ENCODE peak calls at places on chromosomes 16 and 17, in four cellular contexts. Q, L, Z and R are unnamed samples.

GRCh38 chr17:77692571-77693161 is 265.8 kb upstream of the TNRC6C start:
- DNase-seq in Z (no peak), L (peak), Q (no peak), R (peak)

GRCh38 chr16:86718118-86718517 is 139.8 kb downstream of the FOXL1 start:
- DNase-seq in Q (no peak), Z (no peak), L (no peak), R (no peak)

GRCh38 chr17:66415366-66416206 is 113.2 kb downstream of the PRKCA start:
- DNase-seq in Z (no peak), Q (no peak), L (no peak), R (no peak)

GRCh38 chr17:14297161-14297851 is 3.6 kb upstream of the HS3ST3B1 start:
- DNase-seq in Z (no peak), Q (peak), L (no peak), R (peak)

GRCh38 chr16:67518676-67519075 is 10.0 kb upstream of the RIPOR1 start:
- DNase-seq in Q (no peak), L (no peak), Z (no peak), R (no peak)

GRCh38 chr16:77468831-77469230 is 34.0 kb upstream of the ADAMTS18 start:
- DNase-seq in L (no peak), Z (no peak), Q (no peak), R (no peak)

GRCh38 chr17:48011405-48012150 is 26.0 kb downstream of the COPZ2 start:
- DNase-seq in L (peak), Q (no peak), Z (no peak), R (peak)

GRCh38 chr17:45046536-45047125 is 4.8 kb downstream of the DCAKD start:
- DNase-seq in Z (no peak), L (no peak), Q (no peak), R (no peak)

GRCh38 chr16:9091867-9092281 is 430 bp downstream of the HAPSTR1 start:
- DNase-seq in L (no peak), Q (no peak), Z (no peak), R (peak)

GRCh38 chr17:72614871-72615626 is 477.4 kb downstream of the SLC39A11 start:
- DNase-seq in Z (peak), L (peak), Q (no peak), R (peak)

GRCh38 chr17:58158181-58158580 is 8.6 kb upstream of the OR4D2 start:
- DNase-seq in Q (no peak), Z (no peak), L (no peak), R (no peak)

GRCh38 chr16:53094013-53094630 is 39.3 kb downstream of the CHD9 start:
- DNase-seq in Z (no peak), Q (peak), L (no peak), R (no peak)

GRCh38 chr16:9409753-9410493 is 318.5 kb downstream of the HAPSTR1 start:
- DNase-seq in Z (no peak), L (no peak), Q (no peak), R (no peak)

GRCh38 chr16:57061084-57061905 is 31.1 kb upstream of the CPNE2 start:
- DNase-seq in Q (peak), L (peak), Z (no peak), R (peak)

GRCh38 chr17:79619636-79620206 is 8.9 kb upstream of the RBFOX3 start:
- DNase-seq in L (no peak), Q (no peak), Z (peak), R (no peak)

GRCh38 chr16:80462902-80463301 is 77.9 kb upstream of the DYNLRB2 start:
- DNase-seq in L (no peak), Z (no peak), Q (no peak), R (no peak)

GRCh38 chr17:31392002-31392855 is 754 bp downstream of the RAB11FIP4 start:
- DNase-seq in Q (no peak), Z (no peak), L (no peak), R (no peak)

GRCh38 chr17:29588017-29588557 is 1.4 kb downstream of the GIT1 start:
- DNase-seq in Z (no peak), L (no peak), Q (no peak), R (no peak)

GRCh38 chr17:29588561-29589411 is 662 bp downstream of the GIT1 start:
- DNase-seq in Q (peak), Z (no peak), L (peak), R (no peak)

GRCh38 chr17:29590261-29590978 is 972 bp upstream of the GIT1 start:
- DNase-seq in Z (no peak), Q (peak), L (peak), R (peak)

GRCh38 chr17:29590979-29591736 is 1.7 kb upstream of the GIT1 start:
- DNase-seq in Z (no peak), L (peak), Q (peak), R (peak)

GRCh38 chr17:29589524-29590260 is at the start of gene GIT1:
- DNase-seq in Q (peak), L (peak), Z (peak), R (peak)
- H3K4me3 ChIP-seq in Q (peak), L (peak), Z (peak), R (peak)

GRCh38 chr16:50139580-50139979 is 13.5 kb upstream of the TENT4B start:
- DNase-seq in Z (no peak), Q (no peak), L (no peak), R (no peak)

GRCh38 chr16:50133214-50133613 is 19.9 kb upstream of the TENT4B start:
- DNase-seq in Z (no peak), Q (no peak), L (no peak), R (no peak)

GRCh38 chr16:50137268-50137667 is 15.8 kb upstream of the TENT4B start:
- DNase-seq in Q (no peak), Z (no peak), L (no peak), R (no peak)

DNA sequence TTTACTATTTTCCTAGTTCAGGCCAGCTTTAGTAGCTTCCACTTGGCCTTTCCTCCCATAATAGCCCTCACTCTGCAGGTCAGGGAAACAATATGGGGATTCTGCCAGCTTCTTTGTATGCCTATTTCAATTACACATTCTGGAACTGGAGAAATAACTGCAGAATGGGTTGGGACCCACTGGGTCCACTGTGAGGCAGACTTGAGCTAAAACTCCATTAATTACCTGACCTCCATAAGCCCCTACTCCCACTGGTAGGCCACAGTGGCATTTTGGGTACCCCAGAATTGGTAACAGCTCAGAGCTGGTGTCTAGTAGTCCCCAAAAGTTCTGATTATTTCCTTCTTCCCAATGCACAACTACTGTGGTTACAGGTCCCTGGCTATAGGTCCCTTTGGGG is 16.7 kb upstream of the TENT4B start:
- DNase-seq in Q (no peak), L (no peak), Z (no peak), R (no peak)
- TF ChIP-seq CTCF in Q (no peak), L (no peak), Z (no peak), R (peak)

DNA sequence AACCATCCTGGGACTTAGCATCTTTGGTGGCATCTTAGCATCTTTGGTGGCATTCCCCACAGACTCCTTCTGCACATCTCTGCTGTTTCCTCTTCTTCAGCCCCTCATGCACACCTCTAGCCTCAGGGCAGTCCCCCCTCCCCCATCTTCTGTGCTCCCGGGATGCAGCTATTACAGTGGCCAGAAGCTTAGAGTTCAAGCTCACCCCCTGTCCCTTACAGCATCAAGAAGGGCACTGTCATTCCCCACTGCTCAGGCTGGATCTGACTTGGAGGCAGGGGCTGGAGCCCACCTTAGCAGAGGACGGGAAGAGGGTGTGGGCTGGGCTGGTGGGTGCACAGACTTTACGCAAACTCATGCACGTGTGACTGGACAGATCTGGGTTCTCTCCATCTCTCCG is 650 bp downstream of the EPN3 start:
- DNase-seq in L (no peak), Z (no peak), Q (no peak), R (no peak)
- H3K4me3 ChIP-seq in L (no peak), Z (peak), Q (peak), R (no peak)

GRCh38 chr17:28468781-28469180 is 4.7 kb upstream of the SLC13A2 start:
- DNase-seq in Z (no peak), L (no peak), Q (no peak), R (no peak)

GRCh38 chr17:28466001-28466400 is 7.4 kb upstream of the SLC13A2 start:
- DNase-seq in L (no peak), Q (no peak), Z (no peak), R (no peak)

GRCh38 chr17:28466521-28467048 is 6.9 kb upstream of the SLC13A2 start:
- DNase-seq in L (peak), Q (no peak), Z (no peak), R (no peak)

GRCh38 chr17:28469376-28469775 is 4.1 kb upstream of the SLC13A2 start:
- DNase-seq in L (no peak), Q (no peak), Z (no peak), R (no peak)

GRCh38 chr17:28467456-28468025 is 5.9 kb upstream of the SLC13A2 start:
- DNase-seq in Q (no peak), Z (no peak), L (peak), R (peak)
- TF ChIP-seq CTCF in Q (no peak), Z (no peak), L (no peak), R (no peak)

GRCh38 chr17:10550014-10550413 is 556 bp upstream of the MYH2 start:
- DNase-seq in Z (no peak), L (no peak), Q (no peak), R (no peak)
- H3K4me3 ChIP-seq in Z (no peak), L (no peak), Q (no peak), R (no peak)

GRCh38 chr17:7445011-7445927 is at the start of gene CHRNB1:
- DNase-seq in Z (peak), Q (peak), L (no peak), R (no peak)
- TF ChIP-seq CTCF in Z (no peak), Q (no peak), L (no peak), R (no peak)

DNA sequence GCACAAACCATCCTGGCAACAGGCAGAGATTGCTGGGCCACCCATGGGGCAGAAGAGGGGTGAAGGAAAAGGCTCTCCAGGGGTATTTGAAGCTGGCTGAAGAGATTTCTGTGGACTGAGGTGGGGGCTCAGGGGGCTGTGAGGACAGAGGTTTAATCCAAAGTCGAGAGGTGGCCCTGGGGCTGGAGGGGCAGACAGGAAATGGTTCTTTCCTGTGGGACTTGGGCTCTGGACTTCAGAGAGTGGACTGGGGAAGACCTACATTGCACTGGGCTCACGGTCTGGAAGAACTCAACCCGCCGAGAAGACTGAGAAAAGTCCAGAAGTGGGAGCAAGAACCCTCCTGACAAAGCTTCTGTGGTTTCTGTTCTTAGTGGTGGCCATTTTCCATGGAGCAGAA is 2.9 kb downstream of the CCDC42 start:
- DNase-seq in L (no peak), Q (no peak), Z (no peak), R (no peak)
- H3K4me3 ChIP-seq in L (no peak), Q (no peak), Z (no peak), R (no peak)

GRCh38 chr17:7042507-7043194 is 1.2 kb downstream of the SLC16A11 start:
- DNase-seq in Q (peak), Z (no peak), L (no peak), R (no peak)

GRCh38 chr17:7035591-7036368 is at the start of gene SLC16A13:
- DNase-seq in L (peak), Z (peak), Q (peak), R (peak)

GRCh38 chr17:7041607-7042506 is 2.0 kb downstream of the SLC16A11 start:
- DNase-seq in L (no peak), Z (no peak), Q (no peak), R (no peak)

GRCh38 chr17:7034955-7035590 is 742 bp upstream of the SLC16A13 start:
- DNase-seq in Z (no peak), L (no peak), Q (no peak), R (no peak)

DNA sequence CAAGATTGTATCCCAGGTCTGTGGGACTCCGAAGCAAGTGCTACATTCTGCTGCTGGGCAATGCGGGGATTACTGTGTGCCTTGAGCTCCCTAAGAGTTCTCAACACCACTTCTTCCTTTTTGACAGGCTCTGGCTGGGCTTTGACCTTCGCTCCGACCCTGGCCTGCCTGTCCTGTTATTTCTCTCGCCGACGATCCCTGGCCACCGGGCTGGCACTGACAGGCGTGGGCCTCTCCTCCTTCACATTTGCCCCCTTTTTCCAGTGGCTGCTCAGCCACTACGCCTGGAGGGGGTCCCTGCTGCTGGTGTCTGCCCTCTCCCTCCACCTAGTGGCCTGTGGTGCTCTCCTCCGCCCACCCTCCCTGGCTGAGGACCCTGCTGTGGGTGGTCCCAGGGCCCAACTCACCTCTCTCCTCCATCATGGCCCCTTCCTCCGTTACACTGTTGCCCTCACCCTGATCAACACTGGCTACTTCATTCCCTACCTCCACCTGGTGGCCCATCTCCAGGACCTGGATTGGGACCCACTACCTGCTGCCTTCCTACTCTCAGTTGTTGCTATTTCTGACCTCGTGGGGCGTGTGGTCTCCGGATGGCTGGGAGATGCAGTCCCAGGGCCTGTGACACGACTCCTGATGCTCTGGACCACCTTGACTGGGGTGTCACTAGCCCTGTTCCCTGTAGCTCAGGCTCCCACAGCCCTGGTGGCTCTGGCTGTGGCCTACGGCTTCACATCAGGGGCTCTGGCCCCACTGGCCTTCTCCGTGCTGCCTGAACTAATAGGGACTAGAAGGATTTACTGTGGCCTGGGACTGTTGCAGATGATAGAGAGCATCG is 2.4 kb downstream of the SLC16A13 start:
- DNase-seq in Q (no peak), L (no peak), Z (no peak), R (no peak)
- TF ChIP-seq CTCF in Q (no peak), L (no peak), Z (no peak), R (no peak)